ENCODE peak calls at places on chromosomes 3 and 15, in nine cellular contexts. One of them, this sample, is unnamed.

GRCh38 chr3:129723558-129724324 is 117.3 kb upstream of the PLXND1 start:
- DNase-seq in heart left ventricle: peak; percentile 65
- DNase-seq in brain microvascular endothelial cell: peak; percentile 83
- DNase-seq in suprapubic skin: peak; percentile 80
- DNase-seq in WERI-Rb-1: no peak
- DNase-seq in endothelial cell: no peak
- DNase-seq in HepG2: no peak
- DNase-seq in neural crest cell: no peak
- DNase-seq in lower lobe of right lung: no peak
- DNase-seq in this sample: no peak

GRCh38 chr3:184229424-184230080 is at the start of gene VWA5B2:
- DNase-seq in heart left ventricle: peak; percentile 60
- DNase-seq in brain microvascular endothelial cell: no peak
- DNase-seq in suprapubic skin: no peak
- DNase-seq in WERI-Rb-1: peak; percentile 81
- DNase-seq in endothelial cell: peak; percentile 63
- DNase-seq in HepG2: peak; percentile 44
- DNase-seq in neural crest cell: peak; percentile 59
- DNase-seq in lower lobe of right lung: peak; percentile 66
- DNase-seq in this sample: peak; percentile 79

GRCh38 chr3:44100298-44100695 is 141.4 kb upstream of the TOPAZ1 start:
- DNase-seq in heart left ventricle: no peak
- DNase-seq in brain microvascular endothelial cell: no peak
- DNase-seq in suprapubic skin: peak; percentile 37
- DNase-seq in WERI-Rb-1: no peak
- DNase-seq in endothelial cell: no peak
- DNase-seq in HepG2: no peak
- DNase-seq in neural crest cell: no peak
- DNase-seq in lower lobe of right lung: no peak
- DNase-seq in this sample: no peak

GRCh38 chr3:52682016-52682415 is 3.7 kb downstream of the PBRM1 start:
- DNase-seq in heart left ventricle: no peak
- DNase-seq in brain microvascular endothelial cell: peak; percentile 74
- DNase-seq in suprapubic skin: no peak
- DNase-seq in WERI-Rb-1: peak; percentile 47
- DNase-seq in endothelial cell: no peak
- DNase-seq in HepG2: peak; percentile 90
- DNase-seq in neural crest cell: no peak
- DNase-seq in lower lobe of right lung: no peak
- DNase-seq in this sample: no peak

GRCh38 chr3:189664311-189664710 is 33.1 kb downstream of the TP63 start:
- DNase-seq in heart left ventricle: no peak
- DNase-seq in brain microvascular endothelial cell: peak; percentile 91
- DNase-seq in suprapubic skin: no peak
- DNase-seq in WERI-Rb-1: no peak
- DNase-seq in endothelial cell: no peak
- DNase-seq in HepG2: no peak
- DNase-seq in neural crest cell: no peak
- DNase-seq in lower lobe of right lung: no peak
- DNase-seq in this sample: no peak

GRCh38 chr3:15284121-15284889 is 48.1 kb downstream of the SH3BP5 start:
- DNase-seq in heart left ventricle: peak; percentile 84
- DNase-seq in brain microvascular endothelial cell: no peak
- DNase-seq in suprapubic skin: no peak
- DNase-seq in WERI-Rb-1: no peak
- DNase-seq in endothelial cell: no peak
- DNase-seq in HepG2: no peak
- DNase-seq in neural crest cell: no peak
- DNase-seq in lower lobe of right lung: no peak
- DNase-seq in this sample: no peak

GRCh38 chr15:41494922-41495735 is 1.5 kb downstream of the ITPKA start:
- DNase-seq in heart left ventricle: no peak
- DNase-seq in brain microvascular endothelial cell: no peak
- DNase-seq in suprapubic skin: no peak
- DNase-seq in WERI-Rb-1: no peak
- DNase-seq in endothelial cell: peak; percentile 39
- DNase-seq in HepG2: no peak
- DNase-seq in neural crest cell: peak; percentile 16
- DNase-seq in lower lobe of right lung: peak; percentile 60
- DNase-seq in this sample: peak; percentile 54

GRCh38 chr3:196179380-196180308 is 31.6 kb downstream of the ZDHHC19 start:
- DNase-seq in heart left ventricle: no peak
- DNase-seq in brain microvascular endothelial cell: no peak
- DNase-seq in suprapubic skin: no peak
- DNase-seq in WERI-Rb-1: no peak
- DNase-seq in endothelial cell: no peak
- DNase-seq in HepG2: no peak
- DNase-seq in neural crest cell: peak; percentile 35
- DNase-seq in lower lobe of right lung: no peak
- DNase-seq in this sample: peak; percentile 73

GRCh38 chr15:89087066-89087829 is 1.0 kb upstream of the ABHD2 start:
- DNase-seq in heart left ventricle: peak; percentile 50
- DNase-seq in brain microvascular endothelial cell: no peak
- DNase-seq in suprapubic skin: no peak
- DNase-seq in WERI-Rb-1: no peak
- DNase-seq in endothelial cell: no peak
- DNase-seq in HepG2: no peak
- DNase-seq in neural crest cell: no peak
- DNase-seq in lower lobe of right lung: no peak
- DNase-seq in this sample: no peak

GRCh38 chr3:47825590-47825989 is 22.7 kb downstream of the DHX30 start:
- DNase-seq in heart left ventricle: no peak
- DNase-seq in brain microvascular endothelial cell: no peak
- DNase-seq in suprapubic skin: no peak
- DNase-seq in WERI-Rb-1: no peak
- DNase-seq in endothelial cell: no peak
- DNase-seq in HepG2: no peak
- DNase-seq in neural crest cell: no peak
- DNase-seq in lower lobe of right lung: no peak
- DNase-seq in this sample: no peak

GRCh38 chr3:138284957-138285477 is 44.6 kb downstream of the NME9 start:
- DNase-seq in heart left ventricle: no peak
- DNase-seq in brain microvascular endothelial cell: no peak
- DNase-seq in suprapubic skin: no peak
- DNase-seq in WERI-Rb-1: no peak
- DNase-seq in endothelial cell: no peak
- DNase-seq in HepG2: no peak
- DNase-seq in neural crest cell: no peak
- DNase-seq in lower lobe of right lung: no peak
- DNase-seq in this sample: no peak
- TF ChIP-seq CTCF in heart left ventricle: no peak
- TF ChIP-seq CTCF in brain microvascular endothelial cell: peak; percentile 48
- TF ChIP-seq CTCF in suprapubic skin: no peak
- TF ChIP-seq CTCF in WERI-Rb-1: peak; percentile 31
- TF ChIP-seq CTCF in endothelial cell: no peak
- TF ChIP-seq CTCF in HepG2: no peak
- TF ChIP-seq CTCF in neural crest cell: no peak
- TF ChIP-seq CTCF in lower lobe of right lung: no peak
- TF ChIP-seq CTCF in this sample: no peak

DNA sequence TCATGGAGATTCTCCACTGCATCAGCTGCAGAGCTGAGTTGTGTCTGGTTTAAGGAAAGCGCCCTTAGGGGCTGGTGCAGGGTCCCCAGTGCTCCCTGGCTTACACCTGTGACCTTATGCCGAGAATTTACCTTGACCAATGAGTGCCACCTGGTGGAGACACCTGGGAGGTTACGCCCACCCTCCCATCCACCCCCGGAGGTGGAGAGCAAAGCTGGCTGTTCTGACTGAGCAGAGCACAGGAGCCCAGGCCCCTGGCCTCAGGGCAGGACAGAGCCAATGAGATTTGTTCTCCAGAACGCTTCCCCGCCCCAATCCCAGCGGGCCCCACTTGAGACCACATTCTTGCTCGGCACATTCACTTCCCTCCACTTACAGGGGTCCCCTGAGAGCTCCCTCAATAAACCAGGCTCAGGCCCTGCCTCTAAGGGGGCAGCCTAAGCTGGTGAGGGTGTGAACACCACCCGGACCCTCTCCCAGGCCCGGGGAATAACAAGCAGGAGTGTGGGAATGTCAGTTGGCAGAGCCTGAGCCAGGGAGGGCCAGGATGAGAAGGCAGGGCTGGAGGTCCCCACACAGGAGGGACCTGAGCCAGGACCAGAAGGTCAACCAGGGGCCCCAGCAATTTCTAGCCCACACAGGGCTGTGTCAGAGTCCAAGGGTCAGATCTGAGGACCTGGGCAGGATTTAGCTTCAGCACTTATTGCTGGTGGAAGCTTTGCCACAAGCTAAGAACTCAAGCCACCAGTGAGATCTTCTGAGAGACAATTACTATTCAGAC is 117.1 kb downstream of the TPRA1 start:
- DNase-seq in heart left ventricle: no peak
- DNase-seq in brain microvascular endothelial cell: no peak
- DNase-seq in suprapubic skin: no peak
- DNase-seq in WERI-Rb-1: peak; percentile 71
- DNase-seq in endothelial cell: peak; percentile 36
- DNase-seq in HepG2: peak; percentile 53
- DNase-seq in neural crest cell: no peak
- DNase-seq in lower lobe of right lung: peak; percentile 46
- DNase-seq in this sample: no peak
- TF ChIP-seq CTCF in heart left ventricle: no peak
- TF ChIP-seq CTCF in brain microvascular endothelial cell: peak; percentile 37
- TF ChIP-seq CTCF in suprapubic skin: no peak
- TF ChIP-seq CTCF in WERI-Rb-1: peak; percentile 80
- TF ChIP-seq CTCF in endothelial cell: peak; percentile 45
- TF ChIP-seq CTCF in HepG2: peak; percentile 72
- TF ChIP-seq CTCF in neural crest cell: peak; percentile 58
- TF ChIP-seq CTCF in lower lobe of right lung: peak; percentile 38
- TF ChIP-seq CTCF in this sample: no peak

GRCh38 chr3:140050977-140051957 is 116.3 kb downstream of the CLSTN2 start:
- DNase-seq in heart left ventricle: peak; percentile 24
- DNase-seq in brain microvascular endothelial cell: no peak
- DNase-seq in suprapubic skin: no peak
- DNase-seq in WERI-Rb-1: peak; percentile 71
- DNase-seq in endothelial cell: no peak
- DNase-seq in HepG2: peak; percentile 2
- DNase-seq in neural crest cell: no peak
- DNase-seq in lower lobe of right lung: no peak
- DNase-seq in this sample: no peak
- TF ChIP-seq CTCF in heart left ventricle: peak; percentile 50
- TF ChIP-seq CTCF in brain microvascular endothelial cell: peak; percentile 56
- TF ChIP-seq CTCF in suprapubic skin: no peak
- TF ChIP-seq CTCF in WERI-Rb-1: peak; percentile 95
- TF ChIP-seq CTCF in endothelial cell: no peak
- TF ChIP-seq CTCF in HepG2: peak; percentile 44
- TF ChIP-seq CTCF in neural crest cell: peak; percentile 35
- TF ChIP-seq CTCF in lower lobe of right lung: peak; percentile 12
- TF ChIP-seq CTCF in this sample: no peak

GRCh38 chr3:160449660-160450598 is at the start of gene TRIM59:
- DNase-seq in heart left ventricle: peak; percentile 81
- DNase-seq in brain microvascular endothelial cell: peak; percentile 98
- DNase-seq in suprapubic skin: peak; percentile 90
- DNase-seq in WERI-Rb-1: no peak
- DNase-seq in endothelial cell: peak; percentile 94
- DNase-seq in HepG2: peak; percentile 63
- DNase-seq in neural crest cell: peak; percentile 92
- DNase-seq in lower lobe of right lung: peak; percentile 97
- DNase-seq in this sample: peak; percentile 92
- TF ChIP-seq CTCF in heart left ventricle: no peak
- TF ChIP-seq CTCF in brain microvascular endothelial cell: no peak
- TF ChIP-seq CTCF in suprapubic skin: no peak
- TF ChIP-seq CTCF in WERI-Rb-1: no peak
- TF ChIP-seq CTCF in endothelial cell: no peak
- TF ChIP-seq CTCF in HepG2: peak; percentile 15
- TF ChIP-seq CTCF in neural crest cell: no peak
- TF ChIP-seq CTCF in lower lobe of right lung: no peak
- TF ChIP-seq CTCF in this sample: no peak

GRCh38 chr3:113129168-113129567 is 82.2 kb upstream of the BOC start:
- DNase-seq in heart left ventricle: no peak
- DNase-seq in brain microvascular endothelial cell: no peak
- DNase-seq in suprapubic skin: no peak
- DNase-seq in WERI-Rb-1: no peak
- DNase-seq in endothelial cell: no peak
- DNase-seq in HepG2: no peak
- DNase-seq in neural crest cell: no peak
- DNase-seq in lower lobe of right lung: no peak
- DNase-seq in this sample: no peak

GRCh38 chr3:113128386-113129015 is 82.9 kb upstream of the BOC start:
- DNase-seq in heart left ventricle: no peak
- DNase-seq in brain microvascular endothelial cell: peak; percentile 9
- DNase-seq in suprapubic skin: no peak
- DNase-seq in WERI-Rb-1: no peak
- DNase-seq in endothelial cell: no peak
- DNase-seq in HepG2: no peak
- DNase-seq in neural crest cell: no peak
- DNase-seq in lower lobe of right lung: no peak
- DNase-seq in this sample: no peak

GRCh38 chr3:113124256-113124830 is 87.0 kb upstream of the BOC start:
- DNase-seq in heart left ventricle: no peak
- DNase-seq in brain microvascular endothelial cell: no peak
- DNase-seq in suprapubic skin: no peak
- DNase-seq in WERI-Rb-1: peak; percentile 40
- DNase-seq in endothelial cell: no peak
- DNase-seq in HepG2: no peak
- DNase-seq in neural crest cell: no peak
- DNase-seq in lower lobe of right lung: no peak
- DNase-seq in this sample: no peak
- TF ChIP-seq CTCF in heart left ventricle: no peak
- TF ChIP-seq CTCF in brain microvascular endothelial cell: no peak
- TF ChIP-seq CTCF in suprapubic skin: no peak
- TF ChIP-seq CTCF in WERI-Rb-1: no peak
- TF ChIP-seq CTCF in endothelial cell: no peak
- TF ChIP-seq CTCF in HepG2: no peak
- TF ChIP-seq CTCF in neural crest cell: no peak
- TF ChIP-seq CTCF in lower lobe of right lung: no peak
- TF ChIP-seq CTCF in this sample: no peak

DNA sequence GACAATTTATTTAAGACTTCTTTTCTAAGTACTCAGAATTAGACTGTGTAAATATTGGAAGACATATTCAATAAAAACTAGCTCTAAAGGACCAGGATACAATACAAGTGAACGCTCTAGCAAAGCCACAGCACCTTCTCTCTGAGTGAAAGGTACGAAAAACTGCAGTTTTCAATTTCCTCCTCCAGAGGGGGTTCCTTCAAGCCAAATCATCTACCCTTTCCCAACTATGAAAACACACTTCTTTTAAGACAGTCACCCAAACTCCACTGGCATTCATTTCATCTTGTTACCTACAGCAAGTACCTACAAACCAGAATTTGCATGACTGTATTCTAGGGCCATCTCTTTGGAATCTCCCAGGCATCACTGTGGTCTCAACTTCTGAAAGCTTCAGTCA is 165.8 kb downstream of the ERC2 start:
- DNase-seq in heart left ventricle: no peak
- DNase-seq in brain microvascular endothelial cell: no peak
- DNase-seq in suprapubic skin: no peak
- DNase-seq in WERI-Rb-1: no peak
- DNase-seq in endothelial cell: peak; percentile 7
- DNase-seq in HepG2: no peak
- DNase-seq in neural crest cell: no peak
- DNase-seq in lower lobe of right lung: no peak
- DNase-seq in this sample: no peak
- TF ChIP-seq CTCF in heart left ventricle: no peak
- TF ChIP-seq CTCF in brain microvascular endothelial cell: peak; percentile 51
- TF ChIP-seq CTCF in suprapubic skin: no peak
- TF ChIP-seq CTCF in WERI-Rb-1: peak; percentile 38
- TF ChIP-seq CTCF in endothelial cell: no peak
- TF ChIP-seq CTCF in HepG2: peak; percentile 11
- TF ChIP-seq CTCF in neural crest cell: peak; percentile 42
- TF ChIP-seq CTCF in lower lobe of right lung: no peak
- TF ChIP-seq CTCF in this sample: no peak

This sample was measured in activated B cell treated with CpG ODN at 0.5 μM for 24 hours.